ENCODE peak calls at places on chromosome 22, in seven cellular contexts. H, U, V, G, F, Z and X are unnamed samples.

GRCh38 chr22:45865561-45866397 is 111.2 kb downstream of the WNT7B start:
- DNase-seq in H (no peak), U (no peak), V (no peak), G (peak), F (no peak), Z (peak), X (no peak)

GRCh38 chr22:43126506-43127165 is 16.1 kb downstream of the BIK start:
- DNase-seq in H (no peak), U (no peak), V (peak), G (peak), F (no peak), Z (peak), X (no peak)

GRCh38 chr22:45717787-45718186 is 46.2 kb downstream of the ATXN10 start:
- DNase-seq in H (no peak), U (no peak), V (peak), G (no peak), F (no peak), Z (no peak), X (no peak)

GRCh38 chr22:20239063-20239950 is 28.8 kb downstream of the RTN4R start:
- DNase-seq in H (no peak), U (no peak), V (no peak), G (peak), F (peak), Z (no peak), X (no peak)

GRCh38 chr22:44396021-44396726 is 83.4 kb upstream of the SHISAL1 start:
- DNase-seq in H (no peak), U (no peak), V (no peak), G (peak), F (no peak), Z (no peak), X (peak)

GRCh38 chr22:43222281-43222680 is 35.3 kb upstream of the TTLL12 start:
- DNase-seq in H (no peak), U (no peak), V (no peak), G (no peak), F (peak), Z (no peak), X (peak)

GRCh38 chr22:23394525-23395326 is 185.4 kb downstream of the IGLL1 start:
- DNase-seq in H (no peak), U (no peak), V (no peak), G (peak), F (no peak), Z (no peak), X (no peak)

GRCh38 chr22:37905534-37906363 is at the start of gene MICALL1:
- DNase-seq in H (peak), U (peak), V (peak), G (peak), F (peak), Z (peak), X (peak)

GRCh38 chr22:28893810-28894209 is 10.4 kb downstream of the ZNRF3 start:
- DNase-seq in H (no peak), U (no peak), V (no peak), G (no peak), F (no peak), Z (no peak), X (no peak)

GRCh38 chr22:44574057-44574456 is 76.0 kb upstream of the RTL6 start:
- DNase-seq in H (no peak), U (no peak), V (peak), G (no peak), F (no peak), Z (no peak), X (peak)

GRCh38 chr22:45511847-45512261 is 9.2 kb downstream of the FBLN1 start:
- DNase-seq in H (no peak), U (no peak), V (peak), G (no peak), F (peak), Z (peak), X (peak)

GRCh38 chr22:47625531-47626427 is 863.3 kb downstream of the TBC1D22A start:
- DNase-seq in H (no peak), U (no peak), V (no peak), G (peak), F (no peak), Z (peak), X (no peak)

GRCh38 chr22:36658900-36659299 is 44.7 kb downstream of the CACNG2 start:
- DNase-seq in H (no peak), U (no peak), V (no peak), G (no peak), F (no peak), Z (no peak), X (no peak)

GRCh38 chr22:36238348-36239149 is 778 bp downstream of the APOL2 start:
- DNase-seq in H (peak), U (no peak), V (peak), G (no peak), F (no peak), Z (peak), X (peak)

GRCh38 chr22:36467946-36468345 is 13.5 kb downstream of the TXN2 start:
- DNase-seq in H (peak), U (no peak), V (peak), G (no peak), F (no peak), Z (no peak), X (no peak)

GRCh38 chr22:32564170-32565001 is 89.8 kb downstream of the FBXO7 start:
- DNase-seq in H (no peak), U (no peak), V (peak), G (no peak), F (no peak), Z (no peak), X (peak)
- TF ChIP-seq CTCF in H (no peak), U (no peak), V (no peak), G (no peak), F (no peak), Z (no peak), X (no peak)

GRCh38 chr22:25057013-25057881 is 104.7 kb downstream of the KIAA1671 start:
- DNase-seq in H (peak), U (peak), V (peak), G (peak), F (peak), Z (peak), X (peak)
- TF ChIP-seq CTCF in H (peak), U (peak), V (peak), G (peak), F (peak), Z (peak), X (peak)

GRCh38 chr22:27112273-27112672 is 454.9 kb downstream of the MIAT start:
- DNase-seq in H (no peak), U (no peak), V (no peak), G (no peak), F (no peak), Z (no peak), X (no peak)

GRCh38 chr22:27115410-27115809 is 458.0 kb downstream of the MIAT start:
- DNase-seq in H (no peak), U (no peak), V (no peak), G (no peak), F (no peak), Z (no peak), X (no peak)

GRCh38 chr22:27114186-27114585 is 456.8 kb downstream of the MIAT start:
- DNase-seq in H (no peak), U (no peak), V (no peak), G (no peak), F (no peak), Z (no peak), X (no peak)

GRCh38 chr22:27111796-27112195 is 454.4 kb downstream of the MIAT start:
- DNase-seq in H (no peak), U (no peak), V (no peak), G (no peak), F (no peak), Z (no peak), X (no peak)

GRCh38 chr22:27113211-27114030 is 456.0 kb downstream of the MIAT start:
- DNase-seq in H (no peak), U (no peak), V (peak), G (no peak), F (peak), Z (no peak), X (peak)
- TF ChIP-seq CTCF in H (no peak), U (no peak), V (no peak), G (no peak), F (no peak), Z (no peak), X (no peak)

GRCh38 chr22:49979587-49980264 is 19.2 kb downstream of the PIM3 start:
- DNase-seq in H (peak), U (peak), V (peak), G (peak), F (no peak), Z (peak), X (no peak)
- TF ChIP-seq CTCF in H (peak), U (peak), V (peak), G (peak), F (peak), Z (peak), X (peak)

GRCh38 chr22:41857860-41858199 is 24.9 kb downstream of the SREBF2 start:
- DNase-seq in H (no peak), U (no peak), V (no peak), G (no peak), F (no peak), Z (no peak), X (no peak)
- TF ChIP-seq CTCF in H (no peak), U (no peak), V (no peak), G (peak), F (no peak), Z (no peak), X (no peak)

GRCh38 chr22:48661984-48662383 is 1165.7 kb downstream of the BRD1 start:
- DNase-seq in H (no peak), U (no peak), V (no peak), G (no peak), F (no peak), Z (no peak), X (no peak)

GRCh38 chr22:48660104-48660794 is 1167.4 kb downstream of the BRD1 start:
- DNase-seq in H (no peak), U (no peak), V (no peak), G (no peak), F (no peak), Z (no peak), X (no peak)

GRCh38 chr22:48662476-48663150 is 1165.1 kb downstream of the BRD1 start:
- DNase-seq in H (no peak), U (no peak), V (no peak), G (no peak), F (no peak), Z (no peak), X (no peak)

GRCh38 chr22:48659393-48659792 is 1168.3 kb downstream of the BRD1 start:
- DNase-seq in H (no peak), U (no peak), V (no peak), G (no peak), F (no peak), Z (no peak), X (no peak)

GRCh38 chr22:48660795-48661740 is 1166.6 kb downstream of the BRD1 start:
- DNase-seq in H (no peak), U (no peak), V (no peak), G (no peak), F (no peak), Z (no peak), X (no peak)
- TF ChIP-seq CTCF in H (no peak), U (no peak), V (no peak), G (no peak), F (no peak), Z (no peak), X (no peak)

DNA sequence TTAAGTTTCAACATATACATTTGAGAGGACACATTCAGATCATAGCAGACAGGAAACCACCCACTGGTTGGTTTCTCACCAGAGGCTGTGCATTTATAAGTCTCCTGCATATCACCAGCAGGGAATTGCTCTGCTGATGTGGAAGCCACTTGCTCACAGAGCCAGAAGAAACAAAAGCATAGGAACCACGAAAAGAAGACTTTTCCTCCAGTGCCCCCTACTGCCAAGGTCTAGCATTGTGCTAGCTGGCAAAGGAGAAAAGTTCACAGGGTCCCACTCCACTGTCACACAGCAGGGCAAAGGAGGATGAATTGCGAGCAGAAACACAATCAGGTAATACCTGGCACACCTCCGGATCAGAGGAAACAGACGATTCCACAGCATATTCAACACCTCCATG is 28.9 kb upstream of the ISX start:
- DNase-seq in H (peak), U (peak), V (no peak), G (peak), F (no peak), Z (no peak), X (no peak)
- TF ChIP-seq CTCF in H (peak), U (peak), V (no peak), G (peak), F (no peak), Z (no peak), X (no peak)

GRCh38 chr22:49991167-49991566 is 21.4 kb downstream of the IL17REL start:
- DNase-seq in H (no peak), U (no peak), V (no peak), G (no peak), F (no peak), Z (no peak), X (no peak)

GRCh38 chr22:49994361-49995058 is 18.1 kb downstream of the IL17REL start:
- DNase-seq in H (no peak), U (no peak), V (no peak), G (no peak), F (no peak), Z (no peak), X (no peak)

GRCh38 chr22:49991907-49992533 is 20.5 kb downstream of the IL17REL start:
- DNase-seq in H (no peak), U (no peak), V (no peak), G (no peak), F (no peak), Z (no peak), X (no peak)

GRCh38 chr22:49993649-49994360 is 18.8 kb downstream of the IL17REL start:
- DNase-seq in H (no peak), U (no peak), V (no peak), G (no peak), F (no peak), Z (no peak), X (no peak)

GRCh38 chr22:49992921-49993648 is 19.5 kb downstream of the IL17REL start:
- DNase-seq in H (peak), U (peak), V (peak), G (peak), F (peak), Z (peak), X (peak)
- TF ChIP-seq CTCF in H (peak), U (peak), V (peak), G (peak), F (peak), Z (peak), X (peak)

GRCh38 chr22:27794244-27794643 is 7.3 kb downstream of the MN1 start:
- DNase-seq in H (no peak), U (no peak), V (no peak), G (peak), F (no peak), Z (peak), X (no peak)
- TF ChIP-seq CTCF in H (no peak), U (no peak), V (no peak), G (peak), F (no peak), Z (no peak), X (peak)